ENCODE peak calls at places on chromosomes 3 and 15, in ten cellular contexts. A is IMR-90, U is PC-3, R is A549, X is mammary epithelial cell, F is keratinocyte, H is neuronal stem cell, O is H9, G is endothelial cell of umbilical vein, T is fibroblast of lung. Z is an unnamed sample.

GRCh38 chr3:50323614-50324199 is 1.2 kb upstream of the HYAL2 start:
- DNase-seq in A (no peak), U (no peak), R (no peak), X (no peak), F (no peak), H (no peak), O (no peak), G (peak; percentile 95), T (no peak), Z (no peak)

GRCh38 chr15:64500695-64501395 is 40.5 kb downstream of the ZNF609 start:
- DNase-seq in A (no peak), U (no peak), R (no peak), X (no peak), F (no peak), H (no peak), O (no peak), G (no peak), T (no peak), Z (no peak)

GRCh38 chr3:32960404-32961160 is 9.1 kb downstream of the CCR4 start:
- DNase-seq in A (no peak), U (no peak), R (no peak), X (no peak), F (no peak), H (no peak), O (no peak), G (no peak), T (no peak), Z (no peak)

GRCh38 chr3:54347933-54348332 is 225.6 kb downstream of the CACNA2D3 start:
- DNase-seq in A (no peak), U (no peak), R (no peak), X (no peak), F (no peak), H (no peak), O (no peak), G (no peak), T (no peak), Z (no peak)

GRCh38 chr15:52200831-52201365 is 9.7 kb upstream of the GNB5 start:
- DNase-seq in A (no peak), U (no peak), R (no peak), X (no peak), F (no peak), H (no peak), O (no peak), G (peak; percentile 37), T (no peak), Z (no peak)

GRCh38 chr15:47870956-47871625 is 153.8 kb downstream of the SEMA6D start:
- DNase-seq in A (peak; percentile 38), U (peak; percentile 88), R (no peak), X (peak; percentile 12), F (no peak), H (no peak), O (no peak), G (peak; percentile 91), T (peak; percentile 86), Z (no peak)

GRCh38 chr15:65421360-65422215 is 1.2 kb downstream of the IGDCC4 start:
- DNase-seq in A (peak; percentile 73), U (peak; percentile 32), R (no peak), X (no peak), F (no peak), H (peak; percentile 97), O (peak; percentile 97), G (no peak), T (peak; percentile 89), Z (no peak)

GRCh38 chr3:141797819-141798405 is 34.7 kb downstream of the GRK7 start:
- DNase-seq in A (no peak), U (no peak), R (no peak), X (no peak), F (no peak), H (no peak), O (no peak), G (no peak), T (no peak), Z (no peak)

GRCh38 chr15:28269097-28269496 is 52.9 kb downstream of the HERC2 start:
- DNase-seq in A (no peak), U (peak; percentile 11), R (no peak), X (no peak), F (no peak), H (no peak), O (no peak), G (peak; percentile 7), T (no peak), Z (no peak)

GRCh38 chr15:67746450-67746849 is 78.9 kb upstream of the SKOR1 start:
- DNase-seq in A (no peak), U (peak; percentile 48), R (no peak), X (peak; percentile 75), F (no peak), H (no peak), O (no peak), G (no peak), T (no peak), Z (peak; percentile 77)

GRCh38 chr15:100714034-100714748 is 111.8 kb downstream of the ASB7 start:
- DNase-seq in A (no peak), U (no peak), R (no peak), X (no peak), F (no peak), H (no peak), O (no peak), G (no peak), T (no peak), Z (no peak)

GRCh38 chr3:123188058-123188457 is 13.7 kb upstream of the SEC22A start:
- DNase-seq in A (peak; percentile 4), U (no peak), R (no peak), X (no peak), F (no peak), H (no peak), O (no peak), G (no peak), T (no peak), Z (no peak)

GRCh38 chr15:90892498-90893174 is 8.3 kb downstream of the FES start:
- DNase-seq in A (no peak), U (no peak), R (no peak), X (no peak), F (no peak), H (no peak), O (no peak), G (no peak), T (no peak), Z (no peak)

GRCh38 chr3:125478321-125478720 is 41.7 kb downstream of the SNX4 start:
- DNase-seq in A (peak; percentile 66), U (no peak), R (no peak), X (no peak), F (no peak), H (no peak), O (no peak), G (no peak), T (peak; percentile 55), Z (no peak)

GRCh38 chr15:44327578-44327977 is 39.1 kb downstream of the GOLM2 start:
- DNase-seq in A (no peak), U (no peak), R (no peak), X (no peak), F (no peak), H (no peak), O (no peak), G (no peak), T (no peak), Z (no peak)
- H3K4me2 ChIP-seq in A (no peak overlapping the region), U (no peak overlapping the region), R (peak overlapping the region; percentile 7), X (no peak overlapping the region), F (no peak overlapping the region), H (no peak overlapping the region), O (no peak overlapping the region), G (no peak overlapping the region), T (no peak overlapping the region), Z (no peak overlapping the region)

GRCh38 chr3:12893247-12893646 is 51.9 kb upstream of the RPL32 start:
- DNase-seq in A (no peak), U (peak; percentile 19), R (no peak), X (peak; percentile 17), F (no peak), H (no peak), O (no peak), G (no peak), T (no peak), Z (no peak)

GRCh38 chr3:12891391-12891984 is 50.1 kb upstream of the RPL32 start:
- DNase-seq in A (no peak), U (peak; percentile 12), R (no peak), X (no peak), F (no peak), H (no peak), O (no peak), G (no peak), T (no peak), Z (no peak)

GRCh38 chr3:12891985-12892839 is 50.8 kb upstream of the RPL32 start:
- DNase-seq in A (peak; percentile 66), U (peak; percentile 78), R (peak; percentile 62), X (peak; percentile 45), F (no peak), H (peak; percentile 69), O (peak; percentile 53), G (peak; percentile 57), T (peak; percentile 52), Z (no peak)

GRCh38 chr3:12892840-12893189 is 51.5 kb upstream of the RPL32 start:
- DNase-seq in A (no peak), U (no peak), R (no peak), X (no peak), F (no peak), H (no peak), O (no peak), G (no peak), T (no peak), Z (no peak)

DNA sequence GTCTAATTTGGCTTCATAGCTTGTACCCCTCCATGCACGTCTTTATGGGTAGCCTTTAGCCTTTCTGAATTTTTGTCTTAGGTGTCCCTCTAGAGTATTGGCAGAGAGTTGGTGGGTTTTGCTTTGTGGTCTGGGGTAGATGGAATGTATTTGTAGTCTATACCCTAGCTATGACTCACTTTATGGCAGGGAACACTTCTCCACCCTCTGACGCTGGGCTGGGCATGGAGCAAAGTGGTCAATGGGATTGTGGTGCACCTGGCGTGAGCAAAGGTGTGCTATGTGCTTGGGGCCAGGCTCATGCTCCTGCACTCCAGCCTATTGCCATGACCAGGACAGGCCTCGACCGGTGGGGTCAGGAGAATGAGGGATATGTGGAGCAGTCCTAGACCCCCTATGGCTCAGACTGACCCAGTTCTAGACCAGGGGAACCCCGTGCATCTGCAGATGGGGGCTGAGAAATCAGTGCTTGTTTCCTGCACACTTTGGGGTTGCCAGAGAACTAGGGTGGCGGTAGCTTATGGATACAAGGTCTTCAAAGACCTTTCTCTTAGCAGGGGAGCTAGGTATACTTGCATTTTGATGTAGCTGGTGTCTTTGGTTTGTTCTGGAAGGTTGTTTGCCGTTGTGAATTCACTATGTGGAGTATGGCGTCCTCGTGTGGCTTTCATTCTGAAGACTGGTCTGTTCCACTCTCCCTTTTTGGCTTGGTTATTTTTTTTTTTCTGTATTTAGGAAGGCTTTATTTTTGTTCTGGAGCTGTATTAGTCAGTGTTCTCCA is 49.4 kb upstream of the RPL32 start:
- DNase-seq in A (no peak), U (peak; percentile 58), R (no peak), X (no peak), F (no peak), H (no peak), O (no peak), G (no peak), T (no peak), Z (no peak)
- H3K4me2 ChIP-seq in A (no peak overlapping the region), U (no peak overlapping the region), R (no peak overlapping the region), X (no peak overlapping the region), F (no peak overlapping the region), H (no peak overlapping the region), O (no peak overlapping the region), G (no peak overlapping the region), T (no peak overlapping the region), Z (no peak overlapping the region)

GRCh38 chr3:52681610-52682009 is 4.1 kb downstream of the PBRM1 start:
- DNase-seq in A (no peak), U (no peak), R (no peak), X (no peak), F (no peak), H (no peak), O (no peak), G (no peak), T (no peak), Z (no peak)
- H3K4me2 ChIP-seq in A (no peak overlapping the region), U (peak overlapping the region; percentile 29), R (no peak overlapping the region), X (no peak overlapping the region), F (no peak overlapping the region), H (no peak overlapping the region), O (no peak overlapping the region), G (no peak overlapping the region), T (no peak overlapping the region), Z (peak overlapping the region; percentile 28)

GRCh38 chr3:182935803-182936202 is 44.5 kb downstream of the DCUN1D1 start:
- DNase-seq in A (no peak), U (no peak), R (no peak), X (no peak), F (no peak), H (no peak), O (no peak), G (no peak), T (no peak), Z (no peak)
- H3K4me2 ChIP-seq in A (no peak overlapping the region), U (no peak overlapping the region), R (no peak overlapping the region), X (no peak overlapping the region), F (no peak overlapping the region), H (no peak overlapping the region), O (no peak overlapping the region), G (no peak overlapping the region), T (no peak overlapping the region), Z (no peak overlapping the region)